ENCODE peak calls at places on chromosomes 2 and 18, in six cellular contexts. O is endothelial cell of umbilical vein, V is brain microvascular endothelial cell, E is mesothelial cell of epicardium, N is tibial artery, H is PC-3. D is an unnamed sample.

GRCh38 chr2:117832905-117833613 is 18.6 kb downstream of the DDX18 start:
- DNase-seq in O (peak), V (peak), E (no peak), N (no peak), H (peak), D (no peak)

GRCh38 chr18:57621252-57621607 is 406 bp downstream of the NARS1 start:
- DNase-seq in O (peak), V (no peak), E (no peak), N (no peak), H (peak), D (no peak)

GRCh38 chr2:231364961-231365810 is 30.3 kb upstream of the B3GNT7 start:
- DNase-seq in O (peak), V (peak), E (no peak), N (peak), H (peak), D (no peak)

GRCh38 chr2:186229265-186229664 is 256.8 kb upstream of the ZC3H15 start:
- DNase-seq in O (no peak), V (no peak), E (no peak), N (no peak), H (no peak), D (no peak)

GRCh38 chr2:224442092-224442999 is 40.4 kb upstream of the FAM124B start:
- DNase-seq in O (peak), V (no peak), E (no peak), N (no peak), H (peak), D (peak)

GRCh38 chr18:9612989-9613388 is 1.4 kb downstream of the PPP4R1 start:
- DNase-seq in O (peak), V (no peak), E (no peak), N (no peak), H (peak), D (no peak)

GRCh38 chr18:74139888-74140287 is 7.7 kb downstream of the FBXO15 start:
- DNase-seq in O (no peak), V (peak), E (no peak), N (no peak), H (peak), D (no peak)

GRCh38 chr2:192195548-192196418 is 1.1 kb upstream of the TMEFF2 start:
- DNase-seq in O (peak), V (no peak), E (no peak), N (peak), H (peak), D (peak)

GRCh38 chr2:127621981-127622431 is 23.9 kb upstream of the GPR17 start:
- DNase-seq in O (no peak), V (no peak), E (no peak), N (no peak), H (no peak), D (peak)

GRCh38 chr2:98212291-98212690 is 125.3 kb downstream of the VWA3B start:
- DNase-seq in O (no peak), V (no peak), E (no peak), N (no peak), H (no peak), D (no peak)

GRCh38 chr18:379665-380356 is 112.0 kb upstream of the THOC1 start:
- DNase-seq in O (no peak), V (no peak), E (no peak), N (no peak), H (no peak), D (no peak)

GRCh38 chr18:28115149-28115550 is 61.8 kb downstream of the CDH2 start:
- DNase-seq in O (peak), V (peak), E (no peak), N (no peak), H (peak), D (no peak)

GRCh38 chr2:157672129-157672528 is 43.5 kb upstream of the ACVR1C start:
- DNase-seq in O (no peak), V (peak), E (no peak), N (no peak), H (peak), D (no peak)

GRCh38 chr2:112814278-112814677 is 22.3 kb downstream of the IL1B start:
- DNase-seq in O (no peak), V (peak), E (no peak), N (no peak), H (no peak), D (no peak)

GRCh38 chr2:9554841-9555337 is 741 bp downstream of the ADAM17 start:
- DNase-seq in O (peak), V (peak), E (no peak), N (no peak), H (peak), D (no peak)

GRCh38 chr2:95232232-95232631 is 24.9 kb downstream of the ZNF892 start:
- DNase-seq in O (no peak), V (no peak), E (no peak), N (no peak), H (peak), D (no peak)

GRCh38 chr2:157508676-157509075 is 64.8 kb upstream of the CYTIP start:
- DNase-seq in O (no peak), V (no peak), E (no peak), N (no peak), H (peak), D (no peak)

GRCh38 chr18:75161629-75162028 is 47.3 kb downstream of the PTGR3 start:
- DNase-seq in O (peak), V (no peak), E (no peak), N (no peak), H (no peak), D (no peak)

GRCh38 chr2:181348091-181348837 is 108.9 kb upstream of the ITGA4 start:
- DNase-seq in O (no peak), V (no peak), E (no peak), N (no peak), H (no peak), D (no peak)

GRCh38 chr2:53104263-53104662 is 663.3 kb upstream of the CHAC2 start:
- DNase-seq in O (peak), V (peak), E (no peak), N (no peak), H (peak), D (no peak)

GRCh38 chr2:218894168-218895157 is 13.8 kb downstream of the WNT10A start:
- DNase-seq in O (no peak), V (no peak), E (no peak), N (peak), H (peak), D (peak)

GRCh38 chr2:11896386-11896785 is 150.0 kb downstream of the LPIN1 start:
- DNase-seq in O (no peak), V (no peak), E (no peak), N (no peak), H (no peak), D (no peak)

GRCh38 chr2:44148997-44149396 is 19.7 kb upstream of the PPM1B start:
- DNase-seq in O (no peak), V (no peak), E (no peak), N (no peak), H (no peak), D (no peak)

GRCh38 chr18:70454705-70455322 is 166.0 kb downstream of the SOCS6 start:
- DNase-seq in O (peak), V (peak), E (no peak), N (no peak), H (peak), D (no peak)

GRCh38 chr18:13136689-13137040 is 81.9 kb upstream of the LDLRAD4 start:
- DNase-seq in O (peak), V (no peak), E (no peak), N (no peak), H (no peak), D (no peak)

DNA sequence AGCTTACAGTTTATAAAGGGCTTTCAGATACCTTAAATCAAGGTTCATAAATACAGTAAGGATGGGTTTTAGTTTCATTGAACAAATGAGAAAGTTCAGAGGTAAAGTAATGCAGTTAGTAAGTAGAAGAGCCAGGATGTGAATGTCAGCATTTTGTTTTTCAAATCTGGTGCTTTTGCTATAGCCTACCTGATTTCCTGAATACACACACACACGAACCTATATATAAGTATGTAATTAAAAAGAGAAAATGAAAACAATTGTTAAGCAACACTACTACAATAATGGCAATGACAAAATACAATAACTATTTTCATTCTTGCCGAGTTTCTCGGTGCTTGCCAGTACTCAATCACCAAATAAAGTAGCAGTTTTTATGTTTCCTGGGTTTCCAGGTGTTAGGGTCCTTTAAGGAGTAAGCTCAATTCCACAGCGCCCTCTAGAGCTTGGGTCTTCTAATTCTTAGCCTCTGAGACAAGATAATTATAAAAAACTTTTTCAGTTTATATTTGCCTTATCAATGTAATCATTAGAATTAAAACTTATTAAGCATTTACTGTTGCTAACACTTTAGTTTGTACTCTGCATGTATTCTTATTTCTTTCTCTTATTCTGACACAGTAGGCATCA is 512.9 kb upstream of the ACVR2A start:
- DNase-seq in O (no peak), V (peak), E (no peak), N (no peak), H (peak), D (no peak)
- TF ChIP-seq CTCF in O (no peak), V (peak), E (peak), N (no peak), H (peak), D (no peak)

GRCh38 chr2:135531231-135532197 is at the start of gene R3HDM1:
- DNase-seq in O (peak), V (peak), E (peak), N (peak), H (peak), D (peak)
- TF ChIP-seq CTCF in O (peak), V (no peak), E (no peak), N (no peak), H (peak), D (no peak)

DNA sequence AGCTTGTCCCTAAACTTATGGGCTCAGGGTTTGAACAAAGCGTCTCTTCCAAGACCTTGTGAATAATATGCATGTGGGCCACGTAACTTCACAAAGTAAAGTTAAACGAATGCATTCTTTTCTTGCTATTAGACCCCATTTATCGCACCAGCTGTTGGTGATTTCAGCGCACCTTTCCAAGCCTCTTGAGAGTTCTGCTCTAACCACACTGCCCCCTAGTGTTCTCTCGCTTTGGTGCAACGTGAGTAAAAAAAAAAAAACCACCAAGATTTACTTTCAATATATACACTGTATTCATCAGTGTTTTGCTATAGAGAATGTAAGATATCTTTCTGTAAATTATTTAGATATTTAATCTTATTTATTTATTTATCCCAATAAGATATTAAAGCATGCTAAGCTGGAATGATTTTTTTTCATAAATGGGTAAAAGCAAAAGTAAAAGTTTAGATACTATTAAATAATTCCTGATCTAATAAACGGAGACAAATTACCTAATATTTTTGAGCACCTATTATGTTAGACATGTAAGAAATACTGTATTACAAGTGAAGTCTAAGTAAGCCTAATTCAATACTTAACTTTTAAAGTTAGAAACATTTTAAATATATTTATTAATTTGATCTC is 459.5 kb downstream of the DLGAP1 start:
- DNase-seq in O (peak), V (peak), E (peak), N (no peak), H (peak), D (no peak)
- TF ChIP-seq CTCF in O (peak), V (peak), E (peak), N (peak), H (peak), D (no peak)

GRCh38 chr2:150639917-150640538 is 152.6 kb upstream of the RND3 start:
- DNase-seq in O (peak), V (no peak), E (no peak), N (no peak), H (no peak), D (no peak)

GRCh38 chr2:150643106-150643730 is 155.8 kb upstream of the RND3 start:
- DNase-seq in O (no peak), V (peak), E (no peak), N (no peak), H (no peak), D (no peak)

GRCh38 chr2:150646746-150647145 is 159.3 kb upstream of the RND3 start:
- DNase-seq in O (no peak), V (no peak), E (no peak), N (no peak), H (no peak), D (no peak)

GRCh38 chr2:150647943-150648342 is 160.5 kb upstream of the RND3 start:
- DNase-seq in O (no peak), V (no peak), E (no peak), N (no peak), H (peak), D (no peak)

DNA sequence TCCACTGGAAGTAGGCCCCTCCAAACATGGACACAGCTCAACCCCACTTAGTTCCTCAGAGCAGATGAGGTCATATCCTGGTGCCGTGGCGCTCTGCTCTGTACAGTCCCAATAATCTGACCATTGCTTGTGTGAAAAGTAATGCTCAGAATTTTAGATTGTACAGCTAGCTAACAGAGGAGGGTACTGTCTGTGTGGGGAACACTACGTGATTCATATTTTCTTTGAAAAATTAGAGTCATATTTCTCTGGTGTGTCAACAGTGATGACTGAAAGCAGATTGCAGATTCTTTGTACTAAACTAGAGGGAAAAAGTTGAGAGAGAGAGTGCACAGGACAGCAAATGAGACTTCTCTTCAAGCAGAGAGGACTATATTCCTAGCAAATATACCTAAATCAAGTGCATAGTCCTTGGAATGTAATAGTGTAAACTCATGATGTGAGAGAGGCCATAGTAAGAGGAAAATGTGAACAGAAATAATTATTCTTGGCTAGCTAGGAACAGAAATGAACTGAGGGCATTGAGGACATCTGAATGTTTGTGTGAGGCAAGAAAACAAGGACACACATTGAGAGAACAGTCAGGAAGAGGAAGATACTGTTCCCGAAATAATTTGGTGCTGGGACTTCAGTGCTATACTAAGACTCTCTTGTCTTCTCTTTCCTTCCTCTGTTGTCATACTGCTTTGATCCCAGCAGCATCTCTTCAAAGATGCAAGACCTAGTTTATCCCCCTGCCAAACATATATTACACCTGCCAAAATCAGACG is 157.0 kb upstream of the RND3 start:
- DNase-seq in O (no peak), V (peak), E (no peak), N (no peak), H (peak), D (no peak)
- TF ChIP-seq CTCF in O (no peak), V (no peak), E (no peak), N (no peak), H (no peak), D (no peak)

GRCh38 chr2:38037757-38038615 is 38.0 kb downstream of the CYP1B1 start:
- DNase-seq in O (no peak), V (peak), E (no peak), N (no peak), H (no peak), D (peak)
- TF ChIP-seq CTCF in O (peak), V (peak), E (no peak), N (peak), H (no peak), D (no peak)

DNA sequence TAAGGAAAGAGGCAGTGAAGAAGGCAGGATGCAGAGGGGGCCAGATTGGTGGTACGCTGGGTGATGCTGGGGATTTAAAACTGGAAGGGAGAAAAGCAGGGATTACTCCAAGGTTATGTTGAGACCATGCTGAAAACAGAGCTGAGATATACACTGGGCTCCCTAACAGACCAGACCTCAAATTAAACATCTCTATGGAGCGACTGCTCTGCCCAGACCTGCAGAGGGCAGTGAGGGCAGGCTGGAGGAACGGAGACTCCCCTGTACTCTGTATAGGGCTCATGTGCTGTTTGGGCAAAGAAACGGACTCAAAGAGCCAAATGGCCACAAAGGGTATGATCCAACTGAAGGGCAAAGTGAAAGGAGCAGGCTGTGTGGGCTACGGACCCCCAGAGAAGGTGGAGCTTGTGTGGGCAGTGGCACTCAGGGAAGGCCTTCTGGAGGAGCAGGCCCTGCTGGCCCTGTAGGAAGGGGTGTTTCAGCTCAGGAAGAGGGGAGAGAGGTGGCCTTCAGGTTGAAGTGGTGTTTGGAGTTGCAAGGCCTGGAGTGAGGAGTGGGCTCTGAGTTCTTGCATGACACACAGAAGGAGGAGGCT is 4.8 kb upstream of the CELF4 start:
- DNase-seq in O (no peak), V (no peak), E (no peak), N (no peak), H (no peak), D (no peak)
- TF ChIP-seq CTCF in O (no peak), V (no peak), E (no peak), N (no peak), H (no peak), D (no peak)

DNA sequence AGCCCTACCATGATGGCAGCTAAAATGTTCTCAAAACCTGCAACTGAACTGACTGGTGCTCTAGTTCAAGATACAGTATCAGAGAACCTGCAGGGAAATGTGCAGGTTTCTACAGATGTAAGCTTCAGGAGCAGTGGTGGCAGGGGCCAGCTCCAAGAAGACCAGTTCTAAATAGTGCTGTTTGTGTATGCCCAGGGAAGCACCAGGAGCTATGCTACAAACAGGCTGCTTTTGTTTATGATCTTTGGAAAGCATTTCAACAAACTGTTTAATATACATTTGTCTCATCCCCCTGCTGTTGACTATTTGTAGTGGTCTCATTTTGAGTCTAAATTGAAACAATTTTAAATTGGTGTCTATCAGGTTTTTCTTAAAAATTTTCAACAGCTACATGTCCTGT is 20.7 kb downstream of the FZD5 start:
- DNase-seq in O (no peak), V (no peak), E (no peak), N (no peak), H (no peak), D (no peak)
- TF ChIP-seq CTCF in O (no peak), V (no peak), E (peak), N (no peak), H (no peak), D (no peak)

GRCh38 chr2:211049321-211050018 is 493.1 kb downstream of the CPS1 start:
- DNase-seq in O (no peak), V (no peak), E (no peak), N (no peak), H (no peak), D (no peak)

GRCh38 chr2:211055438-211055837 is 499.0 kb downstream of the CPS1 start:
- DNase-seq in O (no peak), V (no peak), E (no peak), N (no peak), H (peak), D (no peak)
- TF ChIP-seq CTCF in O (peak), V (peak), E (no peak), N (no peak), H (peak), D (no peak)

GRCh38 chr18:32380559-32380958 is 90.1 kb downstream of the GAREM1 start:
- DNase-seq in O (no peak), V (no peak), E (no peak), N (no peak), H (no peak), D (no peak)
- TF ChIP-seq CTCF in O (no peak), V (peak), E (no peak), N (no peak), H (peak), D (no peak)